ENCODE peak calls at places on chromosomes 12 and 14, in four cellular contexts. D is heart right ventricle, J is neural progenitor cell, X is psoas muscle. Q is an unnamed sample.

GRCh38 chr12:84508325-84508861 is 404.2 kb downstream of the SLC6A15 start:
- DNase-seq in J (peak; percentile 8), X (no peak), D (peak; percentile 11), Q (peak; percentile 87)

GRCh38 chr12:42473561-42473960 is 116.0 kb downstream of the PRICKLE1 start:
- DNase-seq in X (no peak), J (no peak), D (no peak), Q (no peak)

GRCh38 chr14:92655802-92656201 is 92.6 kb downstream of the LGMN start:
- DNase-seq in X (no peak), J (no peak), D (no peak), Q (peak; percentile 71)

GRCh38 chr14:37569729-37570128 is 25.3 kb downstream of the FOXA1 start:
- DNase-seq in X (no peak), D (no peak), J (peak; percentile 21), Q (no peak)

GRCh38 chr14:94646481-94646880 is 34.3 kb downstream of the SERPINA3 start:
- DNase-seq in X (no peak), D (no peak), J (no peak), Q (peak; percentile 87)

GRCh38 chr14:46063872-46064271 is 587.7 kb downstream of the RPL10L start:
- DNase-seq in J (peak; percentile 15), X (no peak), D (no peak), Q (peak; percentile 0)

GRCh38 chr12:84807249-84807648 is 105.3 kb downstream of the SLC6A15 start:
- DNase-seq in D (no peak), J (no peak), X (no peak), Q (peak; percentile 70)

GRCh38 chr12:1351926-1352325 is 242.5 kb downstream of the FBXL14 start:
- DNase-seq in J (no peak), D (no peak), X (no peak), Q (no peak)

GRCh38 chr12:75712223-75712622 is 200.8 kb upstream of the KRR1 start:
- DNase-seq in J (no peak), X (no peak), D (no peak), Q (no peak)

GRCh38 chr12:47602949-47603558 is 102.8 kb downstream of the RPAP3 start:
- DNase-seq in J (no peak), D (no peak), X (no peak), Q (no peak)

GRCh38 chr12:12985817-12986408 is 14.2 kb downstream of the HEBP1 start:
- DNase-seq in D (no peak), J (peak; percentile 56), X (no peak), Q (peak; percentile 40)

GRCh38 chr12:102912258-102912657 is 4.8 kb downstream of the PAH start:
- DNase-seq in X (no peak), J (no peak), D (no peak), Q (no peak)

GRCh38 chr14:71397371-71397770 is 490.1 kb downstream of the PCNX1 start:
- DNase-seq in J (no peak), X (no peak), D (no peak), Q (no peak)

GRCh38 chr14:23379331-23380196 is 2.7 kb downstream of the CMTM5 start:
- DNase-seq in X (peak; percentile 80), J (peak; percentile 74), D (no peak), Q (peak; percentile 28)

GRCh38 chr14:71309756-71310155 is 402.5 kb downstream of the PCNX1 start:
- DNase-seq in D (no peak), X (no peak), J (no peak), Q (peak; percentile 15)

GRCh38 chr14:23101213-23101970 is 3.4 kb downstream of the CIROP start:
- DNase-seq in X (no peak), J (no peak), D (no peak), Q (no peak)

GRCh38 chr12:52634266-52635056 is 16.1 kb upstream of the KRT73 start:
- DNase-seq in X (no peak), D (peak; percentile 73), J (no peak), Q (no peak)

GRCh38 chr12:25121916-25122315 is 73.0 kb downstream of the DNAI7 start:
- DNase-seq in D (no peak), J (no peak), X (no peak), Q (peak; percentile 42)

DNA sequence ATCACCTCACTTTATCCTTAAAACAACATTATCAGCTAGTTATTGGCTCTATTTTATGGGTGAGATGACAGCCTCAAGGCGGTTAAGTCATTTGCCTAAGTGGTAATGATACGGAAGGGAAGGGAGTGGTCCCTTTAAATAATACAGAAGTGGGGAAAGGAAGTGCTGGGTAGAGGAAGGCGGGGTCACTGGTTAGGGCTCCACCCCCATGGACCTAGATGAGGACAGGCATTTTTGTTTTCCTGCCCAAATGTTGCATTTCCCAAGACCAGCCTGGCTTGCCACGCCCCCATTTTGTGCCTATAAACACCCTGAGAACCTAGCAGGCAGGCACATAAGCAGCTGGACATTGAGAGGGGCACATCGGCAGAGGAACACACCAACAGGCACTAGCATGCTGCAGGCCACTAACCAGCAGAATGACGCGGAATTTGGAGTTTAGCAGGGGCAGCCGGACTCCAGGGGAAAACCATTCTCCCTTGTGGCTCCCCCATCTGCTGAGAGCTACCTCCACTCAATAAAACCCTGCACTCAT is 100.9 kb downstream of the EPS8 start:
- DNase-seq in J (no peak), X (peak; percentile 73), D (peak; percentile 67), Q (no peak)
- H3K4me3 ChIP-seq in J (no peak overlapping the region), X (no peak overlapping the region), D (no peak overlapping the region), Q (no peak overlapping the region)

DNA sequence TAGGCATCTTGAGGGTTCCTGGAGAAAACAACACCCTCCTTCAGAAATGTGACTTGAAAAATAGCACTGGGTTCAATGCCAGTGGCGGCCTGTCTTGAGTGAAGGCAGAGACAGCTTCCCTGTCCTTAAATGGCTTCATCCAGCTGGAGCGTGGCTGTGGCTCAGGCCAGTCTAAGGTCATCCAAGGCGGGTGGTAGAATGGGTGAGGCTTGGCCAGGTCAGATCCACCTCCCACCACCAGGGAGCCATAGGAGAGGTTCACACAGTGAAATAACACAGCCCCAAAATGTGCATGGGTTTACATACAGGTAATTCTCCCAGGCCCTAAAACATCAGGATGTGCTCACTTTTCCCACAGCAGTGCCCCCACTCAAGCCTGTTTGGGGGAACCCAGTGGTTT is 171.3 kb downstream of the PHETA1 start:
- DNase-seq in D (no peak), X (no peak), J (no peak), Q (no peak)
- TF ChIP-seq CTCF in D (no peak), X (no peak), J (no peak), Q (no peak)

GRCh38 chr12:114700392-114701103 is 16.6 kb upstream of the TBX3 start:
- DNase-seq in D (no peak), J (peak; percentile 31), X (no peak), Q (no peak)
- H3K4me3 ChIP-seq in D (no peak overlapping the region), J (peak overlapping the region; percentile 13), X (no peak overlapping the region), Q (no peak overlapping the region)

GRCh38 chr12:106187842-106188241 is 49.1 kb upstream of the NUAK1 start:
- DNase-seq in J (no peak), X (no peak), D (no peak), Q (no peak)

GRCh38 chr12:106187155-106187789 is 48.5 kb upstream of the NUAK1 start:
- DNase-seq in D (no peak), X (no peak), J (no peak), Q (no peak)

GRCh38 chr12:106192659-106193403 is 54.1 kb upstream of the NUAK1 start:
- DNase-seq in D (no peak), J (no peak), X (no peak), Q (peak; percentile 31)

GRCh38 chr12:106188249-106188648 is 49.5 kb upstream of the NUAK1 start:
- DNase-seq in J (peak; percentile 72), D (no peak), X (no peak), Q (no peak)

DNA sequence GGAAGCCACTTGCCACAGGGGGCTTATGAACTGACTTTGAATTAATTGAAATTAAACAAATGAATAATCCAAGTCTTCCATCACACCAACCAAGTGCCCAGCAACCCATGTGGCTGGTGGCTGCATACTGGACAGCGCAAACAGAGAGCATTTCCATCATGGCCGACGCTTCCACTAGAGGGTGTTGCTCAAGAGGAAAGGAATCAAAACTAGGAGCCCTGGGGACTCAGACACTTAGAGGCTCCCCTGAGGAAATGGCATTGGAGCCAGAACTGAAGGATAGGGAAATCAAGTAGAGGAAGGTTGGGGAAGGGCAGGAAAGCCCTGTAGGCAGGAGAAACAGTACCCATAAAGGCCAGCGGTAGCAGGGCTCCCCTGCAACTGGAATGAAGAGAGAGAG is 50.6 kb upstream of the NUAK1 start:
- DNase-seq in X (no peak), J (peak; percentile 46), D (no peak), Q (no peak)
- TF ChIP-seq CTCF in X (no peak), J (peak; percentile 40), D (no peak), Q (no peak)

GRCh38 chr14:75577090-75577489 is 1.3 kb upstream of the FLVCR2 start:
- DNase-seq in X (no peak), J (no peak), D (no peak), Q (no peak)
- H3K4me3 ChIP-seq in X (no peak overlapping the region), J (no peak overlapping the region), D (no peak overlapping the region), Q (no peak overlapping the region)

DNA sequence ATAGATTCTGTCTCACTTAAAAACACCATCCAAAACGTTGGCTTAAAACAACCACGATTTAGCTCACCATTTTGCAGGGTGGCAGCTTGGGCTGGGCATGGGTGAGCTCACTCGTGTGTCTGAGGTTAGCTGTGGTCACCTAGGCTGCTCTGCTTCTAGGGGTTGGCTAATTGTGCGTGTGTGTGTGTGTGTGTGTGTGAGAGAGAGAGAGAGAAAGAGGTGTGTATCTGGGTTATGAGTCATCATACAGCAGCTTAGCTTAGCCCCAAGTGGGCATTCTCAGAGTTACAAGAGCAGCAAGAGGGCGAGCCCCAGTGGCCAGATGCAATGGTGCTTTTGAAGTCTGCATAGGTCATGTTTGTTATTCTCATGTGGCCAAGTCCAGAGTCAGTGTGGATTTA is 6.0 kb downstream of the FBXW8 start:
- DNase-seq in D (peak; percentile 39), X (no peak), J (no peak), Q (peak; percentile 91)
- TF ChIP-seq CTCF in D (no peak), X (no peak), J (no peak), Q (peak; percentile 56)

GRCh38 chr14:64706119-64706465 is 1.9 kb downstream of the PLEKHG3 start:
- DNase-seq in J (no peak), D (no peak), X (no peak), Q (no peak)
- H3K4me3 ChIP-seq in J (peak overlapping the region; percentile 82), D (peak overlapping the region; percentile 63), X (peak overlapping the region; percentile 89), Q (no peak overlapping the region)

DNA sequence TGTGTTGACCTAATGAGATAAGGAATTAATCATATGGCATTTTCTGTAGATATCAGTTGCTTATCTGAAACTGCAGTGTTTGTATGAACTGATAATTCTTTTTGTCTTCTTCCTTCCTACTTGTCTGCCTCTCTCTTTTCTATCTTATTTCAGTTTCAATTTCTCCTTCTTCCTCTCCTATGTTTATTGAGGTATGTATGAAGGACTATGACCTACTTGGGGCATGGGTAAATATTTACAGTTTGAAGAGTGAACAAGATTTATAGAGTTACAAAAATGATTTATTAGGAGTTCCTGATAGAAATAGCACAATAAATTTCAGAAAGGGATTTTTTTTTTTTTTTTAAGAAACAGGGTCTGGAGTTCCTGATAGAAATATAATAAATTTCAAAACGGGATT is 88.7 kb upstream of the MUCL1 start:
- DNase-seq in X (no peak), D (no peak), J (no peak), Q (no peak)
- TF ChIP-seq CTCF in X (no peak), D (no peak), J (no peak), Q (no peak)